ENCODE peak calls at places on chromosomes 7 and 10, in six cellular contexts. W is activated naive CD4-positive, alpha-beta T cell; C is foreskin fibroblast; Y is germinal center; E is H1; B is epithelial cell of prostate. U is an unnamed sample.

GRCh38 chr10:44992070-44992731 is 8.5 kb upstream of the ZNF22 start:
- DNase-seq in C (no peak), B (no peak), W (no peak), E (no peak), Y (no peak), U (no peak)

GRCh38 chr7:112853429-112853828 is 63.2 kb upstream of the TMEM168 start:
- DNase-seq in C (no peak), B (no peak), E (no peak), Y (no peak), W (no peak), U (no peak)

GRCh38 chr10:97596101-97597055 is 6.9 kb downstream of the C10orf62 start:
- DNase-seq in E (no peak), C (peak; percentile 81), B (peak; percentile 46), W (no peak), Y (no peak), U (no peak)

GRCh38 chr10:119770928-119771327 is 45.1 kb downstream of the INPP5F start:
- DNase-seq in B (no peak), W (no peak), E (no peak), Y (no peak), C (no peak), U (no peak)

GRCh38 chr10:114837690-114838089 is 16.1 kb downstream of the FHIP2A start:
- DNase-seq in C (no peak), W (no peak), B (no peak), E (no peak), Y (no peak), U (no peak)

GRCh38 chr10:35079763-35080162 is 10.4 kb downstream of the CUL2 start:
- DNase-seq in Y (no peak), C (peak; percentile 78), B (no peak), E (no peak), W (no peak), U (no peak)

GRCh38 chr7:139043823-139044812 is 8.3 kb upstream of the ZC3HAV1L start:
- DNase-seq in C (no peak), W (peak; percentile 7), Y (no peak), B (no peak), E (no peak), U (no peak)

GRCh38 chr10:575312-576129 is 113.9 kb downstream of the DIP2C start:
- DNase-seq in Y (no peak), C (no peak), B (no peak), W (no peak), E (no peak), U (no peak)

GRCh38 chr7:1538544-1539345 is 8.2 kb downstream of the MAFK start:
- DNase-seq in W (no peak), E (no peak), B (no peak), Y (no peak), C (no peak), U (no peak)

GRCh38 chr7:149414745-149415390 is 46.0 kb downstream of the ZNF777 start:
- DNase-seq in E (peak; percentile 94), Y (peak; percentile 16), C (peak; percentile 64), B (no peak), W (no peak), U (peak; percentile 98)

GRCh38 chr7:159065151-159065550 is 79.5 kb downstream of the VIPR2 start:
- DNase-seq in B (no peak), C (no peak), W (no peak), E (no peak), Y (no peak), U (no peak)

GRCh38 chr7:149147730-149148653 is 739 bp downstream of the ZNF398 start:
- DNase-seq in Y (peak; percentile 67), C (peak; percentile 47), B (no peak), E (no peak), W (peak; percentile 37), U (no peak)

GRCh38 chr7:141441837-141442627 is 109.2 kb upstream of the AGK start:
- DNase-seq in W (no peak), E (no peak), C (no peak), Y (no peak), B (peak; percentile 3), U (no peak)

GRCh38 chr10:75400163-75400768 is 1.3 kb downstream of the ZNF503 start:
- DNase-seq in E (no peak), W (no peak), B (no peak), C (no peak), Y (no peak), U (no peak)

GRCh38 chr7:127652333-127653248 is 597 bp downstream of the SND1 start:
- DNase-seq in C (no peak), W (no peak), Y (no peak), B (no peak), E (no peak), U (no peak)

GRCh38 chr10:110411047-110411410 is 86.7 kb upstream of the DUSP5 start:
- DNase-seq in E (no peak), W (no peak), B (no peak), Y (no peak), C (no peak), U (no peak)

U was measured in iPS DF 19.7.